ENCODE peak calls at places on chromosomes 2 and 18, in eight cellular contexts. J is Peyer's patch, C is endothelial cell, R is hepatocyte, I is epithelial cell of esophagus, Q is mammary epithelial cell, Z is GM13976, F is neural progenitor cell. V is an unnamed sample.

GRCh38 chr18:31497404-31497710 is 620 bp upstream of the DSG2 start:
- DNase-seq in J (no peak), C (no peak), R (no peak), F (no peak), Q (peak; percentile 6), I (no peak), Z (no peak), V (no peak)

GRCh38 chr18:78650926-78651325 is 328.7 kb upstream of the SALL3 start:
- DNase-seq in C (no peak), F (no peak), J (no peak), I (no peak), Z (no peak), R (no peak), Q (no peak), V (no peak)

GRCh38 chr2:150167711-150168110 is 319.8 kb downstream of the RND3 start:
- DNase-seq in F (no peak), C (no peak), J (no peak), Z (peak; percentile 20), I (peak; percentile 46), Q (peak; percentile 71), R (peak; percentile 11), V (no peak)

GRCh38 chr18:43661570-43661969 is 384.3 kb upstream of the SYT4 start:
- DNase-seq in C (peak; percentile 24), J (no peak), Z (no peak), R (peak; percentile 41), I (peak; percentile 91), Q (peak; percentile 79), F (peak; percentile 53), V (no peak)

GRCh38 chr18:60082790-60083189 is 183.0 kb downstream of the PMAIP1 start:
- DNase-seq in Z (no peak), R (no peak), C (no peak), F (no peak), Q (no peak), I (no peak), J (no peak), V (no peak)

GRCh38 chr18:79447703-79448367 is 52.1 kb downstream of the NFATC1 start:
- DNase-seq in J (no peak), Z (no peak), R (no peak), I (no peak), Q (no peak), C (no peak), F (no peak), V (no peak)

GRCh38 chr2:218400930-218401833 is 1.5 kb downstream of the CTDSP1 start:
- DNase-seq in R (peak; percentile 78), C (no peak), F (peak; percentile 75), Q (no peak), J (no peak), Z (no peak), I (no peak), V (no peak)

GRCh38 chr2:238578256-238578655 is 151.5 kb downstream of the ASB1 start:
- DNase-seq in I (no peak), Z (no peak), R (no peak), J (no peak), Q (no peak), F (no peak), C (no peak), V (no peak)

GRCh38 chr2:28356095-28356911 is 36.4 kb upstream of the FOSL2 start:
- DNase-seq in Q (peak; percentile 41), F (peak; percentile 40), C (no peak), Z (no peak), J (peak; percentile 30), I (peak; percentile 64), R (peak; percentile 87), V (no peak)

GRCh38 chr18:11657554-11657953 is 31.5 kb upstream of the GNAL start:
- DNase-seq in Z (no peak), J (no peak), I (no peak), F (no peak), Q (no peak), C (no peak), R (no peak), V (no peak)

GRCh38 chr2:20994130-20994529 is 49.7 kb downstream of the APOB start:
- DNase-seq in F (no peak), R (no peak), C (no peak), Z (no peak), Q (peak; percentile 4), J (no peak), I (peak; percentile 17), V (no peak)

GRCh38 chr18:37501136-37501535 is 64.5 kb downstream of the CELF4 start:
- DNase-seq in I (peak; percentile 4), Z (no peak), F (no peak), J (no peak), R (no peak), C (no peak), Q (peak; percentile 37), V (no peak)

GRCh38 chr2:209076151-209076550 is 347.7 kb upstream of the MAP2 start:
- DNase-seq in F (no peak), R (no peak), Q (no peak), J (no peak), Z (no peak), I (no peak), C (no peak), V (no peak)

GRCh38 chr18:77811510-77811909 is 561.9 kb downstream of the GALR1 start:
- DNase-seq in Z (no peak), J (no peak), R (no peak), C (no peak), I (peak; percentile 20), Q (no peak), F (no peak), V (no peak)

DNA sequence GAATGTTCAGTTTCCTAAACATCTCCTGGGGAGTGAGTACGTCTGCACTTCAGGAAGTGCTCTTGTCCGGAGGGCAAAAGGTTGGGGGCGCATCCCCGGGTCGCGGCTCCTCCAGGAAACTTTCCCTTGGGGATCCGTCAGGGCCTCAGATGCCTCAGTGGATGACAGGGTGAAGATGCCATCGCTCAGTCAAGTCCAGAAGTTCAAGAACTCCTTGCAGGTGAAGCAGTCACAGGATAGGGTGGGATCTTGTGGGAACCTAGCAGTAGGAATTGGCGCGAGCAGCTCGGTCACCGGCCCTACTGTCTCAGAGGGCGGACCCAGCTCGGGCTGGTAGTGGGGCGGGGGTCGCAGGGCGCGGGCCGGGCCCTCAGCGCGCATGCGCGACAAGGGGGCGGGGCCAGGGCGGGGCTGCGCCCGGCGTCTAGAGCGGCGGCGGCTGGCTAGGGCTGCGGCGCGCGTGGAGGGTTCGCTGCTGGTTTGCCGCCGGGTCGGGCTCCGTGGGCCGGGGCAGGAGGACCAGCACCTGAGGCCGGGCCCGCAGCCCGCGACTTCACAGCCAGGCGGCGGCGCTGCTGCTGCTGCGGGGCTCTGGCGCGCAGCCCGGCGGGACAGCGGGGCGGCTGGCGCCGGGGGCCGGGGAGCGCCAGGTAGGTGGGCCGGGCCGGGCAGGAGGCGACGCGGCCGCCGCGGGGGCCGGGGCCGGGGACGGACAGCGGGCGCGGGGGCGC is at the start of gene INPP4A:
- DNase-seq in Z (peak; percentile 91), Q (peak; percentile 48), F (peak; percentile 94), C (peak; percentile 89), R (peak; percentile 89), J (peak; percentile 71), I (peak; percentile 62), V (peak; percentile 73)
- TF ChIP-seq CTCF in Z (peak; percentile 43), Q (no peak), F (peak; percentile 30), C (no peak), R (peak; percentile 6), J (no peak), I (no peak), V (no peak)

DNA sequence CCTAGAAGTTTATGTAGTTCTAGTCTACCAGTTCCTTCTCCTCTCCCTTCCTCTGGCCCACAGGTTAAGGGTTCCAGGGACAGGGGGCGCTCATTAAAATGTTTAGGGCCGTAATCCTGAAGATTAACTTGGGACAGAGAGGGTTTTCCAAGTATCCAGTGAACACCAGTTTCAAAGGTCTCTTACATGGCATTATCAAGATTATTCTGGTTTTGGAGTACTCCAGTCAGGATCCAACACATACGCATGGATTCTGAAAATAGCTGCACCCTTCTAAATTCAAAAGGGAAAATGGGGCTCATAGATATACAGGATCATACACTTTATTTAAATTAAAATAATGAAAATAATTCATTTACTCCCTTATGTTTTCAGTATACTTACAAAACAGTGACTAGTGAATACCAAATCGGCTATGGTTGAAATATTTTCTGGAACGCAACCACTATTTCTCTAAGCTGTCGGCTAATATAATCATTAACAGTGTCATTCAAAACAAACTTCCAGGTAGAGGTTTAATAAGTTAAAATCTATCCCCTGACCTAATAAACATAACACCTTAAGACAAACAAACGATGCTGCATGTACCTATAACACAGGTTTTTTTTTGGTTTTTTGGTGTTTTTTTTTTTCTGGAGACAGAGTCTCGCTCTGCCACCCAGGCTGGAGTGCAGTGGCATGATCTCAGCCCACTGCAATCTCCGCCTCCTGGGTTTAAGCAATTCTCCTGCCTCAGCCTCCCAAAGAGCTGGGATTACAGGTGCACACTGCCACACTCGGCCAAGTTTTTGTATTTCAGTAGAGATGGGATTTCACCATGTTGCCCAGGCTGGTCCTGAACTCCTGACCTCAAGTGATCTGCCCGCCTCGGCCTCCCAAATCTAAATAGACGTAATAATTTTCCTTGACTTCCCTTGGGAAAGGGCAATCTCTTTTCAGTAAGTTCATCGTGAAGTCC is 44.7 kb downstream of the MGAT4A start:
- DNase-seq in R (no peak), F (no peak), Z (no peak), I (no peak), C (no peak), Q (no peak), J (no peak), V (no peak)
- TF ChIP-seq CTCF in R (no peak), F (no peak), Z (no peak), I (no peak), C (no peak), Q (no peak), J (no peak), V (no peak)

DNA sequence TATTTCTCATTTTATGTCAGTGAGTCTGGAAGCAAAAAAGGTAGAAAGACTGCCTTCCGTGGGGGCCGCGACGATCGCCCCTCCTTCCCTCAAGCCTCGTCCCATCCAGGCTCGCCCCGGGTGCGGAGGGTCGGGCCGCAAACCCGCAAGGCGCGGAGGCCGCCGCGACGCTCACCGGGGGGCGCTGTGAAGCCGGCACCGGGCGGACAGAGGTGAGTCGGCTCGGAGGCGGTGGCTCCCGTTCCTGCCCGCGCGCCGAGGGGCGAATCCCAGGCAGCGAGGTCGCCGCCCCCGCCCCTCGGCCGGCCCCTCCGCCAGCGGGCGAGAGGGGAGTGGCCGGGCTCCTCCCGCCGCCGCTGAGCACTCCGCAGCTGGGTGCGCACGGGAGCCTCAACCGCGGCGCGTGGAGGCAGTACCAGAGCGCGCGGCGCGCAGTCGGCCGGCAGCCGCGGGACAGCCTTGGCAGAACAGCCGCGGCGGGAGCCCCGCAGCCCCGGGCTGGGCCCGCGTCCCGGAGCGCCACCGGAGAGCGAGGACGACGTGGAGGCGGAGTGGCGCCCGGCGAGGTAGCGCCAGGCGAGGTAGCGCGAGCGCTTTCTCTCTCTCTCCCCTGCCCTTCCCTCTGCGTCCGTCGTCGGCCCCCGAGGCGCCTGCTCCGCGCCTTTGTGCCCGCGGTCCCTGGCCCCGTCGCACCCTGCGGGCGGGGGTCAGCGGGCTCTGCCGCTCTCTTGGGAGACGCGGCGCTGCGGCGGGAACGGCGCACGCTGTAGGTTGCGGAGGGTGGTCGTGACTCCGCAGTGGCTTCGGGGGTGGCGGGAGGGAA is at the start of gene MYO1B:
- DNase-seq in R (peak; percentile 93), I (peak; percentile 94), Z (peak; percentile 68), C (peak; percentile 90), F (peak; percentile 95), Q (peak; percentile 89), J (peak; percentile 34), V (peak; percentile 34)
- TF ChIP-seq CTCF in R (peak; percentile 72), I (no peak), Z (peak; percentile 38), C (peak; percentile 51), F (peak; percentile 52), Q (peak; percentile 33), J (peak; percentile 29), V (no peak)

DNA sequence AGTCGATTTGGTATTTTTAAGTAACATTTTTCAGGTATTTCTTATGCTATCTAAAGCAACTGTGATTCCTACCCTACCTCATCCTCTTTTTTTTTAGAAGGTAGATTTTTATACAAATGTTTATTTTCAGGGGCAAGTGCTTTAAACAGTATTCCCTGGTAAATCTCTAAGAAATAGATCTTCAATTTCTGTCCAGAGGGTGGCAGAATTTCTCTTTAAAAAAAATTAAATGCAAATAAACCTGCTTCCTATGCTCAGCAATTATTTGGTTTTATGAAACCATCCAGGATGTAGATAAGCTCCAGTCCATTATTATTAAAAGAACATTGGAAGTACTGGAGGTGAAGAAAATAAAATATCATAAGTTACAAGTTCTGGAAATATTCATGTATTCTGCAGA is 191.9 kb downstream of the MYO3B start:
- DNase-seq in I (peak; percentile 23), Z (no peak), R (peak; percentile 19), Q (peak; percentile 20), F (peak; percentile 18), C (no peak), J (no peak), V (no peak)
- TF ChIP-seq CTCF in I (no peak), Z (no peak), R (peak; percentile 66), Q (no peak), F (peak; percentile 58), C (peak; percentile 57), J (no peak), V (no peak)